ENCODE peak calls at places on chromosomes 7 and 10, in seven cellular contexts. N is mucosa of gallbladder, P is amniotic stem cell, E is right lobe of liver, C is AG08395, X is non-pigmented ciliary epithelial cell, Q is cardiac muscle cell. A is an unnamed sample.
A peak's percentile ranks its signal among the peaks of the same experiment; 100 is the strongest.

GRCh38 chr10:12214093-12214492 is 18.1 kb downstream of the CDC123 start:
- DNase-seq in N (no peak), P (no peak), E (no peak), C (no peak), X (no peak), Q (no peak), A (no peak)

GRCh38 chr10:120979435-120980315 is 128.5 kb downstream of the WDR11 start:
- DNase-seq in N (peak; percentile 48), P (no peak), E (peak; percentile 53), C (no peak), X (no peak), Q (peak; percentile 1), A (no peak)

GRCh38 chr7:110975476-110975875 is 115.5 kb upstream of the LRRN3 start:
- DNase-seq in N (no peak), P (no peak), E (no peak), C (no peak), X (no peak), Q (no peak), A (no peak)

GRCh38 chr7:75945297-75946168 is 30.6 kb downstream of the POR start:
- DNase-seq in N (no peak), P (no peak), E (peak; percentile 78), C (no peak), X (no peak), Q (peak; percentile 93), A (no peak)

GRCh38 chr7:132472463-132473120 is 103.7 kb downstream of the PLXNA4 start:
- DNase-seq in N (peak; percentile 53), P (no peak), E (no peak), C (peak; percentile 83), X (no peak), Q (peak; percentile 65), A (peak; percentile 80)

GRCh38 chr10:71476249-71477011 is 79.7 kb downstream of the CDH23 start:
- DNase-seq in N (peak; percentile 28), P (no peak), E (no peak), C (peak; percentile 8), X (no peak), Q (peak; percentile 31), A (peak; percentile 58)

GRCh38 chr7:77878500-77878899 is 79.9 kb downstream of the PHTF2 start:
- DNase-seq in N (no peak), P (no peak), E (no peak), C (no peak), X (no peak), Q (no peak), A (no peak)

GRCh38 chr7:139915864-139916716 is 87.0 kb downstream of the TBXAS1 start:
- DNase-seq in N (peak; percentile 63), P (peak; percentile 94), E (no peak), C (peak; percentile 95), X (peak; percentile 95), Q (peak; percentile 98), A (peak; percentile 77)

GRCh38 chr7:17307558-17307957 is 9.1 kb downstream of the AHR start:
- DNase-seq in N (no peak), P (no peak), E (no peak), C (no peak), X (no peak), Q (no peak), A (no peak)

GRCh38 chr7:70630647-70631457 is 501.1 kb upstream of the GALNT17 start:
- DNase-seq in N (no peak), P (no peak), E (no peak), C (peak; percentile 21), X (no peak), Q (peak; percentile 57), A (peak; percentile 85)

GRCh38 chr10:74585231-74586087 is 240.9 kb upstream of the KAT6B start:
- DNase-seq in N (no peak), P (no peak), E (no peak), C (no peak), X (no peak), Q (peak; percentile 19), A (no peak)

GRCh38 chr7:128796325-128796724 is 4.6 kb downstream of the CCDC136 start:
- DNase-seq in N (no peak), P (no peak), E (no peak), C (peak; percentile 27), X (peak; percentile 24), Q (peak; percentile 94), A (no peak)

GRCh38 chr10:25082276-25083204 is 66.1 kb downstream of the THNSL1 start:
- DNase-seq in N (no peak), P (no peak), E (no peak), C (no peak), X (no peak), Q (no peak), A (no peak)

GRCh38 chr7:36686499-36686898 is 37.8 kb downstream of the AOAH start:
- DNase-seq in N (no peak), P (no peak), E (no peak), C (no peak), X (peak; percentile 32), Q (peak; percentile 16), A (no peak)

GRCh38 chr10:130382031-130382430 is 245.8 kb downstream of the GLRX3 start:
- DNase-seq in N (no peak), P (no peak), E (no peak), C (no peak), X (no peak), Q (no peak), A (no peak)

GRCh38 chr7:10888861-10889260 is 84.8 kb upstream of the PHF14 start:
- DNase-seq in N (no peak), P (no peak), E (no peak), C (no peak), X (no peak), Q (no peak), A (no peak)

GRCh38 chr10:72320676-72321247 is 34.0 kb downstream of the DNAJB12 start:
- DNase-seq in N (peak; percentile 58), P (peak; percentile 98), E (peak; percentile 58), C (peak; percentile 96), X (peak; percentile 93), Q (peak; percentile 99), A (peak; percentile 83)

GRCh38 chr10:58486821-58487220 is 25.9 kb upstream of the BICC1 start:
- DNase-seq in N (no peak), P (no peak), E (no peak), C (peak; percentile 6), X (no peak), Q (peak; percentile 48), A (no peak)

GRCh38 chr7:82375713-82376112 is 67.9 kb downstream of the CACNA2D1 start:
- DNase-seq in N (no peak), P (no peak), E (no peak), C (no peak), X (no peak), Q (no peak), A (no peak)

GRCh38 chr10:137031-137430 is 1.8 kb downstream of the ZMYND11 start:
- DNase-seq in N (no peak), P (no peak), E (no peak), C (peak; percentile 12), X (no peak), Q (peak; percentile 20), A (no peak)

GRCh38 chr10:73366381-73367298 is 8.0 kb upstream of the CFAP70 start:
- DNase-seq in N (no peak), P (no peak), E (no peak), C (no peak), X (no peak), Q (no peak), A (no peak)

GRCh38 chr7:13800694-13801448 is 188.6 kb downstream of the ETV1 start:
- DNase-seq in N (no peak), P (no peak), E (no peak), C (peak; percentile 71), X (peak; percentile 87), Q (peak; percentile 74), A (no peak)

GRCh38 chr10:48535416-48536225 is 69.3 kb downstream of the ARHGAP22 start:
- DNase-seq in N (no peak), P (no peak), E (no peak), C (no peak), X (no peak), Q (no peak), A (no peak)

GRCh38 chr10:71076473-71077142 is 135.8 kb upstream of the UNC5B start:
- DNase-seq in N (no peak), P (no peak), E (peak; percentile 14), C (no peak), X (no peak), Q (no peak), A (peak; percentile 28)

GRCh38 chr10:62422068-62422590 is 48.0 kb downstream of the ZNF365 start:
- DNase-seq in N (no peak), P (peak; percentile 16), E (no peak), C (peak; percentile 73), X (peak; percentile 58), Q (peak; percentile 34), A (no peak)

GRCh38 chr7:157816086-157816485 is 479.3 kb downstream of the DNAJB6 start:
- DNase-seq in N (no peak), P (no peak), E (peak; percentile 43), C (no peak), X (no peak), Q (no peak), A (peak; percentile 29)

GRCh38 chr10:132684164-132684891 is 101.6 kb downstream of the NKX6-2 start:
- DNase-seq in N (no peak), P (no peak), E (peak; percentile 17), C (peak; percentile 40), X (no peak), Q (no peak), A (peak; percentile 40)

GRCh38 chr7:148941598-148942280 is 57.6 kb upstream of the EZH2 start:
- DNase-seq in N (peak; percentile 30), P (no peak), E (peak; percentile 58), C (no peak), X (no peak), Q (peak; percentile 76), A (peak; percentile 79)

A was measured in aorta.